ENCODE peak calls at places on chromosomes 12 and 14, in four cellular contexts. B, O, M and N are unnamed samples.
A peak's percentile ranks its signal among the peaks of the same experiment; 100 is the strongest.

GRCh38 chr14:93104961-93105360 is 10.8 kb downstream of the ITPK1 start:
- DNase-seq in O (no peak), M (no peak), B (no peak), N (no peak)

GRCh38 chr14:69569859-69570258 is 4.8 kb downstream of the CCDC177 start:
- DNase-seq in B (no peak), M (no peak), O (no peak), N (no peak)

GRCh38 chr14:66360526-66360925 is 125.6 kb upstream of the CCDC196 start:
- DNase-seq in M (no peak), O (no peak), B (no peak), N (no peak)

GRCh38 chr12:77679701-77680100 is 151.0 kb upstream of the NAV3 start:
- DNase-seq in B (no peak), O (no peak), M (no peak), N (peak; percentile 32)

GRCh38 chr12:100566887-100567637 is 6.4 kb upstream of the GAS2L3 start:
- DNase-seq in B (no peak), O (no peak), M (no peak), N (no peak)

GRCh38 chr14:98433436-98433835 is 838.6 kb downstream of the BCL11B start:
- DNase-seq in B (no peak), O (no peak), M (no peak), N (no peak)

GRCh38 chr12:12158858-12159257 is 88.1 kb downstream of the BCL2L14 start:
- DNase-seq in M (no peak), O (no peak), B (no peak), N (no peak)

GRCh38 chr12:19575307-19576243 is 136.3 kb downstream of the AEBP2 start:
- DNase-seq in B (peak; percentile 33), O (no peak), M (peak; percentile 72), N (no peak)

GRCh38 chr14:39762576-39763401 is 330.6 kb upstream of the FBXO33 start:
- DNase-seq in B (no peak), M (no peak), O (no peak), N (no peak)

GRCh38 chr14:29857545-29857944 is 70.1 kb downstream of the PRKD1 start:
- DNase-seq in M (no peak), B (no peak), O (no peak), N (no peak)

GRCh38 chr12:110403975-110404675 is 617 bp upstream of the ANAPC7 start:
- DNase-seq in B (peak; percentile 52), M (peak; percentile 56), O (peak; percentile 88), N (peak; percentile 78)

GRCh38 chr12:91225316-91225715 is 42.7 kb upstream of the DCN start:
- DNase-seq in B (no peak), O (no peak), M (no peak), N (no peak)

GRCh38 chr14:105257464-105257863 is 9.1 kb downstream of the BTBD6 start:
- DNase-seq in O (no peak), B (no peak), M (no peak), N (no peak)

GRCh38 chr12:89384050-89384749 is 31.9 kb upstream of the DUSP6 start:
- DNase-seq in O (no peak), B (peak; percentile 60), M (peak; percentile 54), N (no peak)

GRCh38 chr14:24734917-24735500 is 101.0 kb upstream of the GZMB start:
- DNase-seq in O (no peak), M (peak; percentile 11), B (peak; percentile 71), N (peak; percentile 17)

GRCh38 chr14:100891501-100892445 is 11.7 kb downstream of the RTL1 start:
- DNase-seq in M (no peak), B (no peak), O (peak; percentile 56), N (no peak)

GRCh38 chr12:3168775-3169221 is 91.6 kb downstream of the TSPAN9 start:
- DNase-seq in B (peak; percentile 77), M (peak; percentile 98), O (peak; percentile 81), N (peak; percentile 94)

GRCh38 chr12:46459111-46459510 is 86.5 kb upstream of the SLC38A2 start:
- DNase-seq in B (no peak), M (peak; percentile 94), O (no peak), N (no peak)

GRCh38 chr12:53343978-53344377 is 7.8 kb upstream of the SP7 start:
- DNase-seq in B (no peak), M (no peak), O (no peak), N (no peak)

GRCh38 chr12:49777800-49778748 is 36.7 kb downstream of the TMBIM6 start:
- DNase-seq in O (peak; percentile 85), B (peak; percentile 40), M (no peak), N (peak; percentile 69)

GRCh38 chr14:74980746-74981661 is 21.7 kb upstream of the EIF2B2 start:
- DNase-seq in O (peak; percentile 72), M (peak; percentile 41), B (no peak), N (peak; percentile 91)

GRCh38 chr14:104794641-104795467 is 694 bp downstream of the AKT1 start:
- DNase-seq in M (no peak), B (no peak), O (no peak), N (peak; percentile 37)

GRCh38 chr14:102565331-102565887 is 27.0 kb upstream of the RCOR1 start:
- DNase-seq in M (no peak), B (no peak), O (no peak), N (no peak)

GRCh38 chr14:94596361-94596760 is 15.1 kb downstream of the SERPINA5 start:
- DNase-seq in M (no peak), B (no peak), O (no peak), N (no peak)

GRCh38 chr14:103973354-103973753 is 31.0 kb upstream of the RD3L start:
- DNase-seq in B (no peak), M (no peak), O (peak; percentile 76), N (no peak)

GRCh38 chr12:57089259-57090245 is 638 bp downstream of the NAB2 start:
- DNase-seq in O (peak; percentile 93), M (peak; percentile 47), B (peak; percentile 52), N (peak; percentile 75)

GRCh38 chr14:69105326-69105725 is 47.6 kb downstream of the DCAF5 start:
- DNase-seq in O (no peak), M (peak; percentile 83), B (no peak), N (no peak)

GRCh38 chr14:104932676-104933631 is 8.3 kb downstream of the PLD4 start:
- DNase-seq in O (peak; percentile 96), B (peak; percentile 74), M (peak; percentile 35), N (peak; percentile 86)

GRCh38 chr12:130707571-130707891 is 8.6 kb downstream of the RIMBP2 start:
- DNase-seq in B (no peak), O (peak; percentile 53), M (no peak), N (peak; percentile 5)

GRCh38 chr12:51028126-51028810 is 2.1 kb upstream of the SLC11A2 start:
- DNase-seq in M (peak; percentile 17), O (no peak), B (peak; percentile 51), N (peak; percentile 44)

GRCh38 chr12:109065154-109065852 is 12.9 kb downstream of the USP30 start:
- DNase-seq in B (no peak), M (no peak), O (no peak), N (no peak)

GRCh38 chr14:56120091-56120632 is 2.0 kb downstream of the PELI2 start:
- DNase-seq in O (no peak), B (no peak), M (no peak), N (peak; percentile 29)

GRCh38 chr12:21527451-21528180 is 1.5 kb downstream of the SPX start:
- DNase-seq in B (peak; percentile 23), M (peak; percentile 25), O (peak; percentile 85), N (peak; percentile 38)

GRCh38 chr14:69713127-69713800 is 53.7 kb upstream of the SRSF5 start:
- DNase-seq in B (peak; percentile 86), O (no peak), M (no peak), N (peak; percentile 86)

GRCh38 chr14:41280745-41281144 is 325.9 kb upstream of the LRFN5 start:
- DNase-seq in O (no peak), M (no peak), B (no peak), N (no peak)

GRCh38 chr14:50060871-50061663 is 55.3 kb downstream of the VCPKMT start:
- DNase-seq in M (peak; percentile 93), B (peak; percentile 72), O (no peak), N (peak; percentile 29)
- H3K27ac ChIP-seq in M (peak overlapping the region; percentile 91), B (peak overlapping the region; percentile 63), O (peak overlapping the region; percentile 84), N (no peak overlapping the region)

GRCh38 chr12:64192644-64193043 is 29.5 kb downstream of the KICS2 start:
- DNase-seq in M (no peak), B (no peak), O (no peak), N (no peak)
- H3K4me3 ChIP-seq in M (no peak overlapping the region), B (no peak overlapping the region), O (no peak overlapping the region), N (no peak overlapping the region)

DNA sequence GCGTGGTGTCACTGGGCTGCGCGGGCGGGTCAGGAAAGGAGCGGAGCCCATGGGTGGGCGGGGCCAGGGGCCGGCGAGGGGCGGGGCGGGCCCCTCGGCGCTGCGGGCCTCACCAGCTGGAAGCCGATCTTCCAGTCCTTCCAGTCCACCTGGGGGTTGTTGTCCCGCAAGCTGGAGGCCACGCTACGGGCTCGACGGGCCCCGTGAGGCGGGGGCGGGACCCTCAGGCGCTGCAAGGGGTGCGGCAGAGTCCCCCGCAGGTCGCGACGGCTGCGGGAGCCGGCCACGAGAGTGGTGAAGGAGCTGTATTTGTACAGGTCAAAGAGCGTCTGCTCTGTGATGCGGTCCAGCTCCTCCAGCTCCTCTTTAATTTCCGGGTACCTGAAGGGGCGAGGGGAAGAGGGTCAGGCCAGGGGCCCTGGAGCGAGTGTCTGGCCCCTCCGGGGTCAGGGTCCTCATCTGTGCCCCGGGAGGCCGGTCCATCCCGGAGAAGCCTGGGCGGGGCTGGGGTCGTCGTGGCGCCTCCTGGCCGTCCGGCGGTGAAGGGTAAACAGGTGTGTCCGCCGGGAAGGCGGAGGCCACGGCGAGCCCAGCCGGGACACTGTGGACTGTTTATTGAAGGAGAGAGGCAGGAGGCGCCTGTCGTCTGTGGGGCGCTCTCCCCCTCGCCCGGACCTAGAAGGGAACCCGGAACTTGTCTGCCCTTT is 11.9 kb downstream of the SCNN1A start:
- DNase-seq in B (peak; percentile 84), O (peak; percentile 88), M (no peak), N (no peak)
- H3K27ac ChIP-seq in B (peak overlapping the region; percentile 85), O (peak overlapping the region; percentile 92), M (no peak overlapping the region), N (no peak overlapping the region)

DNA sequence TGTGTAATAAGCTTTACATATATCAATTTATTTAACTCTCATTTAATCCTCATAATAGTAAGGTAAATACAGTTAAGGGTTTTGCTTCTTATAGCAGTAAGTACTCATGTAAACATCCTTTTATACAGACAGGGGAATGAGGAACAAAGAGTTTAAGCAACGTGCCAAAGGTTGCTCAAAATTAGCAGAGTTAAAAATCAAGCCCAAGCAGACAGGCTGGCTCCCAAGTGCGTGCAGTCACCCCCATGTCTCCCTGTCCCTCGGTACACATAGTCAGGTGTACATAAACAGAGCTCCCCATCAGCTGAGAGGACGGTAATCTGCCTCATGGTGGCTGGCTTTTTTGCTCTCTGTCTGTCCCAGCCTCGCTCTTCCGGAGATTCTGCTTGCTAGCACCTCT is 126.4 kb downstream of the DERA start:
- DNase-seq in M (no peak), B (no peak), O (no peak), N (no peak)
- H3K4me3 ChIP-seq in M (no peak overlapping the region), B (no peak overlapping the region), O (no peak overlapping the region), N (no peak overlapping the region)